ENCODE peak calls at places on chromosome 6, in eight cellular contexts. H is activated naive CD4-positive, alpha-beta T cell treated with Interleukin-2 at 50 U/mL for 16 hours; K is AG08395; P is activated T-helper 1 cell treated with anti-CD3 and anti-CD28 coated beads, Interleukin-2, amount 50 U/mL, for 16 hours; I is astrocyte of the cerebellum; A is central memory CD4-positive, alpha-beta T cell; R is Panc1; S is progenitor cell of endocrine pancreas. Y is an unnamed sample.

GRCh38 chr6:135191508-135192255 is 10.6 kb downstream of the MYB start:
- DNase-seq in H (no peak), K (no peak), P (no peak), I (no peak), A (no peak), R (no peak), S (no peak), Y (no peak)

GRCh38 chr6:52333840-52334200 is 28.1 kb upstream of the PAQR8 start:
- DNase-seq in H (no peak), K (no peak), P (no peak), I (no peak), A (peak), R (no peak), S (no peak), Y (no peak)

GRCh38 chr6:104771258-104771832 is 88.4 kb downstream of the HACE1 start:
- DNase-seq in H (no peak), K (peak), P (no peak), I (peak), A (peak), R (peak), S (no peak), Y (no peak)

GRCh38 chr6:160992323-160993314 is 1.1 kb downstream of the MAP3K4 start:
- DNase-seq in H (peak), K (peak), P (no peak), I (no peak), A (peak), R (peak), S (no peak), Y (no peak)

GRCh38 chr6:152605342-152605741 is 31.8 kb downstream of the SYNE1 start:
- DNase-seq in H (no peak), K (peak), P (no peak), I (no peak), A (no peak), R (no peak), S (no peak), Y (no peak)

GRCh38 chr6:148261470-148261869 is 81.2 kb upstream of the SASH1 start:
- DNase-seq in H (no peak), K (no peak), P (no peak), I (no peak), A (no peak), R (no peak), S (no peak), Y (no peak)

GRCh38 chr6:7703148-7703680 is 22.7 kb upstream of the BMP6 start:
- DNase-seq in H (no peak), K (no peak), P (no peak), I (no peak), A (no peak), R (no peak), S (no peak), Y (no peak)

GRCh38 chr6:112231609-112232060 is 22.7 kb downstream of the LAMA4 start:
- DNase-seq in H (no peak), K (no peak), P (no peak), I (no peak), A (no peak), R (no peak), S (no peak), Y (no peak)

GRCh38 chr6:166776571-166776970 is 149.5 kb upstream of the RPS6KA2 start:
- DNase-seq in H (no peak), K (no peak), P (no peak), I (no peak), A (no peak), R (no peak), S (no peak), Y (no peak)

GRCh38 chr6:35368038-35368887 is 25.9 kb downstream of the PPARD start:
- DNase-seq in H (no peak), K (peak), P (no peak), I (peak), A (no peak), R (no peak), S (no peak), Y (no peak)

GRCh38 chr6:84019812-84020211 is 13.8 kb upstream of the MRAP2 start:
- DNase-seq in H (no peak), K (no peak), P (no peak), I (no peak), A (no peak), R (no peak), S (no peak), Y (no peak)

GRCh38 chr6:167558213-167558869 is 233.5 kb downstream of the TTLL2 start:
- DNase-seq in H (no peak), K (no peak), P (no peak), I (no peak), A (no peak), R (no peak), S (no peak), Y (no peak)

GRCh38 chr6:142850653-142851434 is 94.1 kb downstream of the HIVEP2 start:
- DNase-seq in H (peak), K (peak), P (no peak), I (no peak), A (no peak), R (no peak), S (no peak), Y (no peak)

GRCh38 chr6:167574431-167575097 is 249.7 kb downstream of the TTLL2 start:
- DNase-seq in H (no peak), K (no peak), P (no peak), I (no peak), A (no peak), R (no peak), S (no peak), Y (peak)

Y was measured in cardiac septum.